ENCODE peak calls at places on chromosomes 6 and 20, in five cellular contexts. R is adipocyte, O is HS-5, S is spleen, F is NCI-H2081. X is an unnamed sample.

GRCh38 chr6:88741939-88742338 is 221.5 kb downstream of the RNGTT start:
- DNase-seq in O (no peak), R (no peak), F (no peak), S (no peak), X (no peak)

GRCh38 chr6:110949679-110950285 is 8.7 kb upstream of the GTF3C6 start:
- DNase-seq in S (no peak), F (peak; percentile 9), R (peak; percentile 86), O (peak; percentile 30), X (no peak)

GRCh38 chr6:161153725-161154124 is 120.1 kb downstream of the AGPAT4 start:
- DNase-seq in R (no peak), O (no peak), S (no peak), F (no peak), X (no peak)

GRCh38 chr6:134938896-134939295 is 11.0 kb downstream of the ALDH8A1 start:
- DNase-seq in F (no peak), O (no peak), R (no peak), S (no peak), X (no peak)

GRCh38 chr20:19074828-19075516 is 137.5 kb upstream of the SLC24A3 start:
- DNase-seq in R (no peak), S (peak; percentile 87), F (no peak), O (no peak), X (no peak)

GRCh38 chr20:59810376-59811187 is 122.9 kb downstream of the SYCP2 start:
- DNase-seq in S (peak; percentile 24), R (no peak), O (no peak), F (no peak), X (peak; percentile 9)

GRCh38 chr6:34027445-34027936 is 118.4 kb downstream of the GRM4 start:
- DNase-seq in O (no peak), R (peak; percentile 65), S (peak; percentile 85), F (no peak), X (peak; percentile 87)

GRCh38 chr6:157845493-157846259 is 22.6 kb downstream of the SNX9 start:
- DNase-seq in S (no peak), R (no peak), F (no peak), O (no peak), X (no peak)

GRCh38 chr6:155262655-155263054 is 1.2 kb upstream of the CLDN20 start:
- DNase-seq in S (no peak), R (no peak), O (no peak), F (no peak), X (no peak)

GRCh38 chr6:6575143-6575542 is 13.4 kb upstream of the LY86 start:
- DNase-seq in O (no peak), F (no peak), R (no peak), S (no peak), X (no peak)

GRCh38 chr6:108524528-108525218 is 36.0 kb upstream of the FOXO3 start:
- DNase-seq in R (peak; percentile 38), S (no peak), F (no peak), O (no peak), X (no peak)

GRCh38 chr6:33620158-33620583 is 951 bp upstream of the ITPR3 start:
- DNase-seq in R (peak; percentile 75), O (no peak), F (no peak), S (peak; percentile 84), X (peak; percentile 63)

X was measured in D341Med.